ENCODE peak calls at places on chromosomes 3 and 15, in ten cellular contexts. One of them, this sample, is unnamed.
A peak's percentile ranks its signal among the peaks of the same experiment; 100 is the strongest.

GRCh38 chr3:97810779-97811390 is 10.9 kb upstream of the CRYBG3 start:
- DNase-seq in thoracic aorta: no peak
- DNase-seq in dorsolateral prefrontal cortex: no peak
- DNase-seq in HCT116: no peak
- DNase-seq in coronary artery: no peak
- DNase-seq in left lung: no peak
- DNase-seq in GM23248: peak; percentile 67
- DNase-seq in cardiac fibroblast: no peak
- DNase-seq in lower lobe of right lung: no peak
- DNase-seq in GM23338: no peak
- DNase-seq in this sample: no peak

GRCh38 chr15:96126859-96127258 is 203.6 kb upstream of the NR2F2 start:
- DNase-seq in left lung: no peak
- DNase-seq in cardiac fibroblast: no peak
- DNase-seq in thoracic aorta: no peak
- DNase-seq in lower lobe of right lung: no peak
- DNase-seq in GM23338: peak; percentile 23
- DNase-seq in dorsolateral prefrontal cortex: no peak
- DNase-seq in coronary artery: no peak
- DNase-seq in GM23248: no peak
- DNase-seq in HCT116: no peak
- DNase-seq in this sample: peak; percentile 16

GRCh38 chr3:196073188-196073838 is 8.6 kb downstream of the TFRC start:
- DNase-seq in left lung: no peak
- DNase-seq in GM23248: peak; percentile 65
- DNase-seq in coronary artery: no peak
- DNase-seq in GM23338: peak; percentile 83
- DNase-seq in cardiac fibroblast: peak; percentile 74
- DNase-seq in HCT116: peak; percentile 35
- DNase-seq in lower lobe of right lung: no peak
- DNase-seq in dorsolateral prefrontal cortex: peak; percentile 61
- DNase-seq in thoracic aorta: no peak
- DNase-seq in this sample: peak; percentile 79

GRCh38 chr15:78673476-78673875 is 32.5 kb upstream of the CHRNB4 start:
- DNase-seq in dorsolateral prefrontal cortex: no peak
- DNase-seq in left lung: no peak
- DNase-seq in cardiac fibroblast: no peak
- DNase-seq in GM23338: no peak
- DNase-seq in thoracic aorta: no peak
- DNase-seq in lower lobe of right lung: no peak
- DNase-seq in HCT116: no peak
- DNase-seq in GM23248: no peak
- DNase-seq in coronary artery: no peak
- DNase-seq in this sample: no peak

GRCh38 chr15:88748651-88749050 is 54.6 kb upstream of the ACAN start:
- DNase-seq in left lung: no peak
- DNase-seq in GM23338: no peak
- DNase-seq in lower lobe of right lung: no peak
- DNase-seq in dorsolateral prefrontal cortex: no peak
- DNase-seq in cardiac fibroblast: no peak
- DNase-seq in GM23248: no peak
- DNase-seq in thoracic aorta: no peak
- DNase-seq in coronary artery: no peak
- DNase-seq in HCT116: no peak
- DNase-seq in this sample: no peak

GRCh38 chr3:108552267-108553159 is 36.7 kb downstream of the CIP2A start:
- DNase-seq in dorsolateral prefrontal cortex: no peak
- DNase-seq in coronary artery: no peak
- DNase-seq in thoracic aorta: no peak
- DNase-seq in cardiac fibroblast: peak; percentile 70
- DNase-seq in HCT116: peak; percentile 19
- DNase-seq in left lung: no peak
- DNase-seq in GM23338: peak; percentile 69
- DNase-seq in GM23248: peak; percentile 65
- DNase-seq in lower lobe of right lung: no peak
- DNase-seq in this sample: no peak

GRCh38 chr3:153372326-153372725 is 210.3 kb downstream of the RAP2B start:
- DNase-seq in GM23248: peak; percentile 76
- DNase-seq in dorsolateral prefrontal cortex: no peak
- DNase-seq in coronary artery: no peak
- DNase-seq in lower lobe of right lung: no peak
- DNase-seq in cardiac fibroblast: peak; percentile 80
- DNase-seq in left lung: no peak
- DNase-seq in HCT116: no peak
- DNase-seq in GM23338: no peak
- DNase-seq in thoracic aorta: no peak
- DNase-seq in this sample: no peak

GRCh38 chr3:181316481-181316880 is 326.9 kb upstream of the DNAJC19 start:
- DNase-seq in GM23248: peak; percentile 14
- DNase-seq in HCT116: no peak
- DNase-seq in GM23338: peak; percentile 55
- DNase-seq in lower lobe of right lung: no peak
- DNase-seq in dorsolateral prefrontal cortex: no peak
- DNase-seq in left lung: no peak
- DNase-seq in cardiac fibroblast: peak; percentile 0
- DNase-seq in thoracic aorta: no peak
- DNase-seq in coronary artery: no peak
- DNase-seq in this sample: no peak

GRCh38 chr15:67558502-67558901 is 16.0 kb downstream of the MAP2K5 start:
- DNase-seq in coronary artery: no peak
- DNase-seq in GM23338: peak; percentile 85
- DNase-seq in left lung: no peak
- DNase-seq in lower lobe of right lung: no peak
- DNase-seq in dorsolateral prefrontal cortex: no peak
- DNase-seq in GM23248: no peak
- DNase-seq in cardiac fibroblast: no peak
- DNase-seq in thoracic aorta: no peak
- DNase-seq in HCT116: no peak
- DNase-seq in this sample: peak; percentile 52

GRCh38 chr15:28901987-28902745 is 16.4 kb downstream of the APBA2 start:
- DNase-seq in GM23248: no peak
- DNase-seq in HCT116: no peak
- DNase-seq in left lung: no peak
- DNase-seq in thoracic aorta: no peak
- DNase-seq in coronary artery: no peak
- DNase-seq in GM23338: peak; percentile 77
- DNase-seq in dorsolateral prefrontal cortex: no peak
- DNase-seq in lower lobe of right lung: no peak
- DNase-seq in cardiac fibroblast: no peak
- DNase-seq in this sample: peak; percentile 84

GRCh38 chr3:15053541-15053940 is 11.6 kb downstream of the MRPS25 start:
- DNase-seq in GM23248: no peak
- DNase-seq in thoracic aorta: no peak
- DNase-seq in left lung: no peak
- DNase-seq in HCT116: no peak
- DNase-seq in cardiac fibroblast: no peak
- DNase-seq in lower lobe of right lung: no peak
- DNase-seq in GM23338: no peak
- DNase-seq in coronary artery: no peak
- DNase-seq in dorsolateral prefrontal cortex: no peak
- DNase-seq in this sample: no peak

GRCh38 chr15:88221836-88222235 is 34.7 kb downstream of the NTRK3 start:
- DNase-seq in GM23338: no peak
- DNase-seq in GM23248: no peak
- DNase-seq in left lung: no peak
- DNase-seq in cardiac fibroblast: no peak
- DNase-seq in dorsolateral prefrontal cortex: no peak
- DNase-seq in HCT116: no peak
- DNase-seq in coronary artery: no peak
- DNase-seq in lower lobe of right lung: no peak
- DNase-seq in thoracic aorta: no peak
- DNase-seq in this sample: no peak

DNA sequence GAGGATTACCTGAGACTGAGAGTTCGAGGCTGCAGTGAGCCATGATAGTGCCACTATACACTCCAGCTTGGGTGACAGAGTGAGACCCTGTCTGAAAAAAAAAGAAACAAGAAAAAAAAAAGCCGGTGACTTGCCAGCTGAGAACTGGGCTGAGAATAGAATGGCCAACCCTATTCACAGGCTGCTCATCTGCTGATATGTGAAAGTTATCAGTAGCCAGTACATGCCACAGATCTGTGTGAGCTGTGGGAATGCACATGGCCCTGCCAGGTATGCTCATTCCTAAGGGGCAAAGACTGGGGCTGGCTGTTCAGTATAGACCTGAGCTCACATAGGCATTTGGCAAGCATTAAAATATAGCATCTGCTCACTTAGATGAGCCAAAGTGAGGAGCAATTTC is 30.9 kb downstream of the IL20RB start:
- DNase-seq in coronary artery: no peak
- DNase-seq in left lung: no peak
- DNase-seq in HCT116: no peak
- DNase-seq in dorsolateral prefrontal cortex: no peak
- DNase-seq in lower lobe of right lung: no peak
- DNase-seq in thoracic aorta: no peak
- DNase-seq in GM23338: no peak
- DNase-seq in cardiac fibroblast: no peak
- DNase-seq in GM23248: no peak
- DNase-seq in this sample: no peak
- H3K4me3 ChIP-seq in coronary artery: no peak overlapping the region
- H3K4me3 ChIP-seq in left lung: no peak overlapping the region
- H3K4me3 ChIP-seq in HCT116: no peak overlapping the region
- H3K4me3 ChIP-seq in dorsolateral prefrontal cortex: no peak overlapping the region
- H3K4me3 ChIP-seq in lower lobe of right lung: no peak overlapping the region
- H3K4me3 ChIP-seq in thoracic aorta: no peak overlapping the region
- H3K4me3 ChIP-seq in GM23338: no peak overlapping the region
- H3K4me3 ChIP-seq in cardiac fibroblast: no peak overlapping the region
- H3K4me3 ChIP-seq in GM23248: no peak overlapping the region
- H3K4me3 ChIP-seq in this sample: no peak overlapping the region

DNA sequence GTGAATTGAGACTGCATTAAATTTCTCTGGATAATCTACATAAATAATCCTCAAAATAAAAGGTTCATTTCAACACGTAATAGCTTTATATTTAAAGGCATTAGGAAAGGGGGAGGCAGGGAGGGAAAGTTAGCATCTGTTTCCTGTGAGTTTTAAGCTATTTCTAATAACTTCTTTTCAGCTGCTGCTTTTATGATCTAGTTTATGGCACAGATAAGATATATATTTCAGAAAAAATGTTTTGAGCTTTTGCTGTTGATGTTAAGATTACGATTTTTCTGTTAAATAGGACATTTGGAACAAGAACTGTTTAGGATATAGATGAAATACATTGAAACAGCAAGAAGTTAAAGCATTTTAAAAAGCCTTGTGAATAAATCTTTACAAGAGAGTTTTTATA is 30.1 kb downstream of the UBE2E1 start:
- DNase-seq in dorsolateral prefrontal cortex: no peak
- DNase-seq in coronary artery: no peak
- DNase-seq in GM23338: no peak
- DNase-seq in lower lobe of right lung: no peak
- DNase-seq in cardiac fibroblast: no peak
- DNase-seq in HCT116: no peak
- DNase-seq in thoracic aorta: no peak
- DNase-seq in GM23248: no peak
- DNase-seq in left lung: no peak
- DNase-seq in this sample: no peak
- H3K4me3 ChIP-seq in dorsolateral prefrontal cortex: no peak overlapping the region
- H3K4me3 ChIP-seq in coronary artery: no peak overlapping the region
- H3K4me3 ChIP-seq in GM23338: no peak overlapping the region
- H3K4me3 ChIP-seq in lower lobe of right lung: no peak overlapping the region
- H3K4me3 ChIP-seq in cardiac fibroblast: no peak overlapping the region
- H3K4me3 ChIP-seq in HCT116: no peak overlapping the region
- H3K4me3 ChIP-seq in thoracic aorta: no peak overlapping the region
- H3K4me3 ChIP-seq in GM23248: no peak overlapping the region
- H3K4me3 ChIP-seq in left lung: no peak overlapping the region
- H3K4me3 ChIP-seq in this sample: no peak overlapping the region

DNA sequence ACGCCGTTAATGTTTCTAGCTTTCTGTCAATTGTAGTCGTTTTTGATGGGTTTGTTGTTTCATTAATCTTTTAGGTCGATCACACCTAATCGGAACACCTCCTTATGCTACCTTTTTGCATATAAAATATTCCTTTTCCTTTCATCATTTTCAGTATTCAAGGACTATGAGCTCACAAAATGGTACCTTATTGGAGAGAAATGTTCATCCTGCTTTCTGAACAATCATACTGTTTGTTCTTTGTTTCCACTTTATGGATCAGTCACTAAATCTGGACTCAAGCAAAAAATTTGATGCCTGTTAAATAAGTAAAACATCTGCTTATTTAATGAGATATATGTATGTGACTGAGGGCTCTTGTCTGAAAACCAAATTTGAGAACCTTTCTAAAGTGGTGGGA is 1.1 kb downstream of the KIF15 start:
- DNase-seq in coronary artery: no peak
- DNase-seq in GM23338: no peak
- DNase-seq in thoracic aorta: no peak
- DNase-seq in HCT116: no peak
- DNase-seq in cardiac fibroblast: no peak
- DNase-seq in dorsolateral prefrontal cortex: no peak
- DNase-seq in lower lobe of right lung: no peak
- DNase-seq in left lung: no peak
- DNase-seq in GM23248: no peak
- DNase-seq in this sample: no peak
- H3K4me3 ChIP-seq in coronary artery: no peak overlapping the region
- H3K4me3 ChIP-seq in GM23338: peak overlapping the region; percentile 92
- H3K4me3 ChIP-seq in thoracic aorta: no peak overlapping the region
- H3K4me3 ChIP-seq in HCT116: peak overlapping the region; percentile 81
- H3K4me3 ChIP-seq in cardiac fibroblast: peak overlapping the region; percentile 87
- H3K4me3 ChIP-seq in dorsolateral prefrontal cortex: peak overlapping the region; percentile 92
- H3K4me3 ChIP-seq in lower lobe of right lung: no peak overlapping the region
- H3K4me3 ChIP-seq in left lung: peak overlapping the region; percentile 69
- H3K4me3 ChIP-seq in GM23248: peak overlapping the region; percentile 99
- H3K4me3 ChIP-seq in this sample: peak overlapping the region; percentile 87

GRCh38 chr15:63869371-63870042 is 35.8 kb upstream of the HERC1 start:
- DNase-seq in GM23248: no peak
- DNase-seq in coronary artery: no peak
- DNase-seq in HCT116: no peak
- DNase-seq in GM23338: no peak
- DNase-seq in dorsolateral prefrontal cortex: no peak
- DNase-seq in cardiac fibroblast: no peak
- DNase-seq in left lung: no peak
- DNase-seq in thoracic aorta: no peak
- DNase-seq in lower lobe of right lung: no peak
- DNase-seq in this sample: no peak

GRCh38 chr15:63860161-63860954 is 26.6 kb upstream of the HERC1 start:
- DNase-seq in GM23248: no peak
- DNase-seq in cardiac fibroblast: no peak
- DNase-seq in dorsolateral prefrontal cortex: no peak
- DNase-seq in lower lobe of right lung: no peak
- DNase-seq in HCT116: no peak
- DNase-seq in GM23338: no peak
- DNase-seq in coronary artery: no peak
- DNase-seq in thoracic aorta: no peak
- DNase-seq in left lung: no peak
- DNase-seq in this sample: no peak

GRCh38 chr15:63861946-63862517 is 28.3 kb upstream of the HERC1 start:
- DNase-seq in lower lobe of right lung: no peak
- DNase-seq in HCT116: no peak
- DNase-seq in cardiac fibroblast: no peak
- DNase-seq in GM23248: no peak
- DNase-seq in dorsolateral prefrontal cortex: no peak
- DNase-seq in coronary artery: no peak
- DNase-seq in thoracic aorta: no peak
- DNase-seq in left lung: no peak
- DNase-seq in GM23338: no peak
- DNase-seq in this sample: no peak

GRCh38 chr15:63858881-63859280 is 25.1 kb upstream of the HERC1 start:
- DNase-seq in coronary artery: no peak
- DNase-seq in thoracic aorta: no peak
- DNase-seq in left lung: no peak
- DNase-seq in cardiac fibroblast: peak; percentile 96
- DNase-seq in lower lobe of right lung: no peak
- DNase-seq in GM23338: no peak
- DNase-seq in dorsolateral prefrontal cortex: no peak
- DNase-seq in GM23248: peak; percentile 47
- DNase-seq in HCT116: no peak
- DNase-seq in this sample: no peak

GRCh38 chr15:63864186-63864585 is 30.4 kb upstream of the HERC1 start:
- DNase-seq in cardiac fibroblast: no peak
- DNase-seq in HCT116: no peak
- DNase-seq in dorsolateral prefrontal cortex: no peak
- DNase-seq in thoracic aorta: no peak
- DNase-seq in lower lobe of right lung: no peak
- DNase-seq in left lung: no peak
- DNase-seq in coronary artery: no peak
- DNase-seq in GM23338: no peak
- DNase-seq in GM23248: no peak
- DNase-seq in this sample: no peak
- H3K4me3 ChIP-seq in cardiac fibroblast: no peak overlapping the region
- H3K4me3 ChIP-seq in HCT116: no peak overlapping the region
- H3K4me3 ChIP-seq in dorsolateral prefrontal cortex: no peak overlapping the region
- H3K4me3 ChIP-seq in thoracic aorta: no peak overlapping the region
- H3K4me3 ChIP-seq in lower lobe of right lung: no peak overlapping the region
- H3K4me3 ChIP-seq in left lung: no peak overlapping the region
- H3K4me3 ChIP-seq in coronary artery: no peak overlapping the region
- H3K4me3 ChIP-seq in GM23338: no peak overlapping the region
- H3K4me3 ChIP-seq in GM23248: no peak overlapping the region
- H3K4me3 ChIP-seq in this sample: no peak overlapping the region

This sample was measured in H7.